ENCODE peak calls at places on chromosomes 13 and 19, in six cellular contexts. T, X, N, J, O and L are unnamed samples.

GRCh38 chr13:52070929-52071523 is 46.5 kb downstream of the UTP14C start:
- DNase-seq in T (no peak), X (no peak), N (no peak), J (no peak), O (peak; percentile 33), L (no peak)

GRCh38 chr13:112616586-112617381 is 28.8 kb upstream of the TUBGCP3 start:
- DNase-seq in T (no peak), X (peak; percentile 50), N (peak; percentile 28), J (no peak), O (peak; percentile 45), L (no peak)

GRCh38 chr19:29268721-29269483 is 56.0 kb upstream of the UQCRFS1 start:
- DNase-seq in T (no peak), X (no peak), N (no peak), J (no peak), O (no peak), L (no peak)

GRCh38 chr19:57105976-57106610 is 13.7 kb upstream of the USP29 start:
- DNase-seq in T (no peak), X (no peak), N (no peak), J (no peak), O (no peak), L (no peak)

GRCh38 chr19:29505034-29505824 is 20.6 kb upstream of the VSTM2B start:
- DNase-seq in T (no peak), X (no peak), N (no peak), J (no peak), O (no peak), L (no peak)

GRCh38 chr13:27419333-27419732 is 5.1 kb upstream of the GTF3A start:
- DNase-seq in T (no peak), X (no peak), N (no peak), J (no peak), O (peak; percentile 48), L (no peak)

GRCh38 chr19:33640773-33641172 is 19.0 kb downstream of the CHST8 start:
- DNase-seq in T (no peak), X (no peak), N (no peak), J (no peak), O (no peak), L (no peak)

GRCh38 chr19:1608414-1609391 is 3.4 kb upstream of the UQCR11 start:
- DNase-seq in T (no peak), X (no peak), N (no peak), J (no peak), O (peak; percentile 39), L (no peak)

GRCh38 chr19:13920524-13920923 is 14.5 kb downstream of the CC2D1A start:
- DNase-seq in T (no peak), X (no peak), N (no peak), J (no peak), O (no peak), L (no peak)

GRCh38 chr13:50627111-50627510 is 216.4 kb downstream of the DLEU7 start:
- DNase-seq in T (no peak), X (no peak), N (no peak), J (no peak), O (peak; percentile 29), L (no peak)

GRCh38 chr13:41546372-41547252 is 89.3 kb downstream of the RGCC start:
- DNase-seq in T (no peak), X (no peak), N (no peak), J (no peak), O (peak; percentile 88), L (no peak)

GRCh38 chr19:34306213-34306661 is 51.9 kb downstream of the GARRE1 start:
- DNase-seq in T (no peak), X (peak; percentile 78), N (no peak), J (no peak), O (no peak), L (no peak)

GRCh38 chr19:18014197-18014596 is 6.2 kb downstream of the ARRDC2 start:
- DNase-seq in T (no peak), X (no peak), N (no peak), J (no peak), O (no peak), L (no peak)

GRCh38 chr13:29131881-29132668 is 311.9 kb downstream of the MTUS2 start:
- DNase-seq in T (no peak), X (no peak), N (no peak), J (no peak), O (no peak), L (no peak)

GRCh38 chr19:33622809-33623511 is 1.2 kb downstream of the CHST8 start:
- DNase-seq in T (no peak), X (peak; percentile 17), N (no peak), J (no peak), O (no peak), L (no peak)

GRCh38 chr13:30584332-30584731 is 33.4 kb upstream of the USPL1 start:
- DNase-seq in T (no peak), X (no peak), N (no peak), J (no peak), O (no peak), L (no peak)

GRCh38 chr19:38142176-38143035 is 81.6 kb downstream of the DPF1 start:
- DNase-seq in T (peak; percentile 49), X (peak; percentile 42), N (peak; percentile 63), J (no peak), O (peak; percentile 47), L (no peak)

GRCh38 chr13:98890186-98890585 is 87.7 kb downstream of the DOCK9 start:
- DNase-seq in T (peak; percentile 53), X (no peak), N (no peak), J (no peak), O (peak; percentile 49), L (no peak)

GRCh38 chr13:94784066-94784465 is 71.7 kb upstream of the SOX21 start:
- DNase-seq in T (no peak), X (no peak), N (no peak), J (no peak), O (no peak), L (no peak)

GRCh38 chr13:73938375-73939070 is 195.7 kb downstream of the KLF12 start:
- DNase-seq in T (no peak), X (no peak), N (no peak), J (no peak), O (peak; percentile 90), L (peak; percentile 56)

GRCh38 chr19:43690890-43691289 is 20.9 kb upstream of the PLAUR start:
- DNase-seq in T (no peak), X (no peak), N (no peak), J (no peak), O (no peak), L (no peak)

GRCh38 chr19:1105217-1105872 is 1.6 kb downstream of the GPX4 start:
- DNase-seq in T (no peak), X (no peak), N (no peak), J (no peak), O (no peak), L (no peak)

GRCh38 chr13:39777527-39778061 is 122.1 kb downstream of the COG6 start:
- DNase-seq in T (no peak), X (no peak), N (no peak), J (no peak), O (peak; percentile 95), L (no peak)

GRCh38 chr13:99812611-99813010 is 159.0 kb downstream of the ZIC5 start:
- DNase-seq in T (no peak), X (peak; percentile 19), N (no peak), J (no peak), O (peak; percentile 96), L (no peak)